ENCODE peak calls at places on chromosomes 16 and 17, in five cellular contexts. G, J, R, U and C are unnamed samples.

GRCh38 chr17:54899721-54900456 is 763 bp upstream of the TOM1L1 start:
- DNase-seq in J (peak), R (no peak), G (peak), U (no peak), C (no peak)

GRCh38 chr16:78065344-78065743 is 34.1 kb upstream of the WWOX start:
- DNase-seq in U (no peak), G (no peak), J (no peak), R (no peak), C (no peak)

GRCh38 chr16:67719778-67720144 is 645 bp upstream of the GFOD2 start:
- DNase-seq in J (no peak), G (no peak), U (peak), R (peak), C (peak)

GRCh38 chr17:5986644-5987043 is 83.5 kb upstream of the WSCD1 start:
- DNase-seq in J (no peak), U (no peak), R (no peak), G (no peak), C (no peak)

GRCh38 chr16:80369559-80369958 is 171.2 kb upstream of the DYNLRB2 start:
- DNase-seq in U (peak), J (peak), R (peak), G (peak), C (peak)

GRCh38 chr17:72296456-72296855 is 175.6 kb downstream of the SOX9 start:
- DNase-seq in U (no peak), G (no peak), R (no peak), J (no peak), C (peak)

GRCh38 chr17:78040561-78041400 is 82.3 kb downstream of the TNRC6C start:
- DNase-seq in R (no peak), J (no peak), G (peak), U (peak), C (no peak)

GRCh38 chr17:12568358-12569251 is 97.1 kb upstream of the MYOCD start:
- DNase-seq in G (no peak), J (no peak), U (no peak), R (no peak), C (peak)

GRCh38 chr16:9929836-9930235 is 252.4 kb downstream of the GRIN2A start:
- DNase-seq in G (no peak), U (no peak), J (no peak), R (no peak), C (no peak)

GRCh38 chr17:45246861-45247428 is 14.9 kb downstream of the SPATA32 start:
- DNase-seq in U (no peak), J (peak), R (peak), G (peak), C (peak)

GRCh38 chr17:49691086-49691676 is 13.3 kb upstream of the SPOP start:
- DNase-seq in G (no peak), J (no peak), U (peak), R (no peak), C (peak)

GRCh38 chr17:28842282-28843012 is at the start of gene FAM222B:
- DNase-seq in R (peak), U (peak), G (peak), J (peak), C (peak)
- H2BK120ac ChIP-seq in R (no peak), U (peak), G (no peak), J (no peak), C (no peak)

GRCh38 chr17:34623856-34624766 is 44.7 kb downstream of the TMEM132E start:
- DNase-seq in G (no peak), J (no peak), R (no peak), U (peak), C (no peak)

GRCh38 chr17:34628883-34629282 is 49.5 kb downstream of the TMEM132E start:
- DNase-seq in R (no peak), G (no peak), J (no peak), U (no peak), C (no peak)

GRCh38 chr17:34626141-34626681 is 46.8 kb downstream of the TMEM132E start:
- DNase-seq in U (peak), R (no peak), G (peak), J (peak), C (no peak)

GRCh38 chr17:34622862-34623261 is 43.5 kb downstream of the TMEM132E start:
- DNase-seq in G (no peak), U (no peak), J (no peak), R (no peak), C (no peak)

GRCh38 chr17:34624767-34625389 is 45.5 kb downstream of the TMEM132E start:
- DNase-seq in G (no peak), J (peak), U (peak), R (no peak), C (no peak)
- H2AK5ac ChIP-seq in G (no peak), J (no peak), U (no peak), R (no peak), C (no peak)

GRCh38 chr16:79310734-79311133 is 289.8 kb downstream of the MAF start:
- DNase-seq in J (no peak), R (no peak), U (no peak), G (no peak), C (no peak)

GRCh38 chr16:79316004-79316458 is 284.5 kb downstream of the MAF start:
- DNase-seq in G (no peak), U (no peak), J (no peak), R (no peak), C (no peak)

GRCh38 chr16:79317521-79317920 is 283.0 kb downstream of the MAF start:
- DNase-seq in R (no peak), U (no peak), G (no peak), J (no peak), C (no peak)

GRCh38 chr16:79317026-79317425 is 283.5 kb downstream of the MAF start:
- DNase-seq in R (no peak), J (no peak), U (no peak), G (no peak), C (no peak)

DNA sequence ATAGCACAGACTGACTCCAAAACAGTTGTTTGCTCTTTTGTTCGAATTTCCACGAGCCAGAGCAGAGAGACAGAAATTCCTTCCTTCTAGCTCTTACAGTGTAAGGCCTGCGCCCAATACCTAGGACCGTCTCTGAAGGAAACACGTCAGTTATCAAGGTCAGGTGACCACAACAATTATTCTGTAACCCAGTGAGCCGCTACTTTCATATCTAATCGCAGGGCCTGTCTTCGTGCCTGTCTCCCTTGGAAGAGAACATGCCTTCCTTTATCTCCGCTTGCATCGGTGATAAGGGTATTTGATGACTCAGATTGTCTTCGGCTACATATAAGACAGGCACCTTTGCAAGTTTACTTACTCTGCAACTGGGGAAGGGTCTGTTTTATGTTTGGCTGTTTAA is 288.0 kb downstream of the MAF start:
- DNase-seq in G (no peak), U (peak), R (no peak), J (no peak), C (no peak)
- H2BK12ac ChIP-seq in G (no peak), U (no peak), R (no peak), J (peak), C (no peak)

GRCh38 chr16:48125888-48126287 is 29.9 kb downstream of the ABCC12 start:
- DNase-seq in G (no peak), J (no peak), U (no peak), R (no peak), C (peak)
- H2BK120ac ChIP-seq in G (no peak), J (no peak), U (no peak), R (no peak), C (no peak)

GRCh38 chr16:8108991-8109509 is 481.3 kb downstream of the TMEM114 start:
- DNase-seq in G (no peak), R (no peak), J (no peak), U (no peak), C (no peak)

GRCh38 chr16:8109510-8110369 is 480.6 kb downstream of the TMEM114 start:
- DNase-seq in R (no peak), J (no peak), G (no peak), U (no peak), C (no peak)

GRCh38 chr16:8115814-8116213 is 474.5 kb downstream of the TMEM114 start:
- DNase-seq in R (no peak), J (no peak), U (no peak), G (no peak), C (no peak)

GRCh38 chr16:8110572-8111514 is 479.5 kb downstream of the TMEM114 start:
- DNase-seq in J (no peak), U (no peak), R (no peak), G (no peak), C (no peak)

GRCh38 chr16:8113843-8114242 is 476.5 kb downstream of the TMEM114 start:
- DNase-seq in U (no peak), R (no peak), G (no peak), J (no peak), C (no peak)
- H2AK5ac ChIP-seq in U (no peak), R (no peak), G (no peak), J (no peak), C (no peak)

GRCh38 chr16:17560548-17560947 is 89.8 kb upstream of the XYLT1 start:
- DNase-seq in R (no peak), U (no peak), G (no peak), J (no peak), C (no peak)

GRCh38 chr16:17557480-17557879 is 86.7 kb upstream of the XYLT1 start:
- DNase-seq in R (no peak), U (no peak), J (no peak), G (no peak), C (no peak)

GRCh38 chr16:17564856-17565255 is 94.1 kb upstream of the XYLT1 start:
- DNase-seq in U (peak), R (no peak), G (no peak), J (no peak), C (no peak)

GRCh38 chr16:17563340-17563739 is 92.6 kb upstream of the XYLT1 start:
- DNase-seq in G (no peak), U (no peak), R (no peak), J (no peak), C (no peak)

GRCh38 chr16:17561056-17561455 is 90.3 kb upstream of the XYLT1 start:
- DNase-seq in G (no peak), U (peak), R (no peak), J (no peak), C (no peak)
- H2BK12ac ChIP-seq in G (no peak), U (no peak), R (no peak), J (no peak), C (no peak)

DNA sequence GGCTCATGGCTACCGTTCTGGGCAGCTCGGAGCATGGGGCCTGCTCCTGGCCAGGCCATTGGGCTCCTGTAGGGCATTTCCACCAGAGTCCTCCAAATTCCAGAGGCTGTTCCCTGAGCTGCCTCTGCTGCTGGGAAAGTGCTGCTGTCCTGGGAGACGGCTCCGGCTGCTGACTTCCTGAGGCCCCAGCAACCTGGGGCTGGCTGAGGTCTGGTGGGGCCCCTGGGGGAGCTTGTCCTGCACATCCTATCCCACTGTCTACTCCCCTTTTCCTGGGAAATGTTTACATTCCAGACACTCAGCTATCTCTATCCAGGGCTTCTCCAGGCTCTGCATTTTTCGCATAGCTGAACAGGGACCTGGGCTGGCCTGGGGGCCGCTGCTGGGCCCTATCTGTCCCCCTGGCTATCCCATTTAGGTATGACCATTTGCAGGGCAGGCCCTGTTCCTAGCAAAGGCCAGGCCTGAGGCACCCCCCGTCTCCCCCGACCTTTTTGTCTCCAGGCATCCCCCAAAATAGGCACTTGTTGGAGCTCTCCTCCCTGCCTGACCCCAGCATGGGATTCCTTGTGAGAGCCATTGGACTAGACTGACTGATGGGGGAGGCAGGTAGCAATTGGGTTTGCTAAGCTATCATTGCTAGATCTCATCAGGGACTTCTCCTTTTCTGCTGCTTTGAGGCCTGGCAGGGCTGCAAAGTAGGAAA is 27.5 kb downstream of the LLGL2 start:
- DNase-seq in G (peak), R (no peak), J (no peak), U (peak), C (peak)
- H2BK120ac ChIP-seq in G (no peak), R (peak), J (no peak), U (peak), C (peak)

DNA sequence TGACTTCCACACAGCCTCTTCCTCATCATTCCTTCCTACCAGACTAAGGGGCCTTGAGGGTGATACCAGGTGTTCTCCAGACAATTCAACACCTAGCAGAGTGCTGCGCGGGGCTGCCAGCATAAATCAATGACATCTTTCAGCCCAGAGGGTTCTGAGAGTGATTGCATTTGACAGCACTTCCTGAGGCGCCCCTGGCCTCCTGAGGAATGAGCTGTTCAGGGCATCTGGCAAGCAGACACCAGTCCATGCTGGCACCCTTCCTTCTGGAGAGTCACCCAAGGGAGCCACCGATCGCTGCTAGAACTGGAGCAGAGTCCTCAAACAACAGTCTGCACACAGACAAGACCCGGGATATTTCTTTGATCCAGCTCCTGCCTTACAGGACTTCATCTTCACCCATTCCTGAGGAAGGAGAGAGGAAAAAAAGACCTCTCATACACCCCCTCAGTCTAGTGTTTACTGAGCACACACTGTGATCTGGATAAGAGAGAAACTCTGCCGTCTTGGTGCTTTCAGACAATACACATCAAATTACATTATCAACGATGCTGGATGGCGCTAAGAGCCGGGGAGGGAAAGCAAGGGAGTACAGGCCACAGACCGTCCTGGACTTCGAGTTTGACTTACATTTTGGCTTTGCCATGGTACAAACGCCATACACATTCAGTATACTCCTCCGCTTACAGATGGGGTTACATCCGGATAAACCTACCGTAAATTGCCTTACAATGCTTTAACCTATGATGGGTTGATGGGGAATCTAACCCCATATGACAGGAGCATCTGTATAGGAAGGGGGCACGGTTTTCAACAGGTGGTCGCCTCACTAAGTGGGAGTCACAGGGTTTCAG is 23.1 kb downstream of the NPTX1 start:
- DNase-seq in J (no peak), G (no peak), R (no peak), U (no peak), C (no peak)
- H2AK5ac ChIP-seq in J (peak), G (no peak), R (no peak), U (no peak), C (no peak)

DNA sequence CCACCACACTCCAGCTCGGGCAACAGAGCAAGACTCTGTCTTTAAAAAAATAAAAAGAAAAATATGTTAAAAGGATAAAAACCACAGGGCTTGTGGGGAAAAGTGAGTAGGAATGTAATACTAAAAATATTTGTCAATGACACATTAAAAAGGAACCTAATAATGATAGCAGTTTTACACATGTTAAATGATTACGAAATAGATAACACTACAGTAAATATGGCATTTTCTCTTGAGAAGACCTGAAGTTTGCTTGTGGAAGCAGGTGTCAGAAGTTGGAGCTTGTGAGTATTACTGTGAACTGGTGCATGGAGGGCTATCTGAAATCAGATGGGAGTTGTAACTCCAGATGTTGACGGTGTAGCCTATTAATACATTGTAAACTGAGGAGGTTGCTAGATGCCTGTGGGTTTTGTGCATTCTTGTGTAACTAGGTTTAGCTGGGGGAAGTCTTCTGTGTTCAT is 44.3 kb upstream of the CLEC18A start:
- DNase-seq in G (no peak), U (no peak), J (no peak), R (no peak), C (peak)
- H2BK12ac ChIP-seq in G (no peak), U (no peak), J (no peak), R (no peak), C (no peak)